ENCODE peak calls at places on chromosomes 13 and 19, in ten cellular contexts. One of them, this sample, is unnamed. For H3K9me3, the result is how much of the 10 kb centered on the place peaks cover.

GRCh38 chr19:18865106-18865972 is 30.6 kb downstream of the CERS1 start:
- DNase-seq in suprapubic skin: peak
- DNase-seq in Panc1: no peak
- DNase-seq in transverse colon: no peak
- DNase-seq in sigmoid colon: no peak
- DNase-seq in K562: no peak
- DNase-seq in HCT116: no peak
- DNase-seq in H1: no peak
- DNase-seq in breast epithelium: no peak
- DNase-seq in HepG2: no peak
- DNase-seq in this sample: no peak

GRCh38 chr19:15463865-15464371 is 426 bp downstream of the RASAL3 start:
- DNase-seq in breast epithelium: no peak
- DNase-seq in HepG2: no peak
- DNase-seq in H1: no peak
- DNase-seq in suprapubic skin: peak
- DNase-seq in transverse colon: peak
- DNase-seq in sigmoid colon: no peak
- DNase-seq in Panc1: no peak
- DNase-seq in HCT116: no peak
- DNase-seq in K562: no peak
- DNase-seq in this sample: no peak

GRCh38 chr13:50708461-50708860 is 135.0 kb downstream of the DLEU7 start:
- DNase-seq in HCT116: no peak
- DNase-seq in suprapubic skin: no peak
- DNase-seq in H1: no peak
- DNase-seq in HepG2: no peak
- DNase-seq in K562: no peak
- DNase-seq in Panc1: no peak
- DNase-seq in transverse colon: no peak
- DNase-seq in sigmoid colon: no peak
- DNase-seq in breast epithelium: no peak
- DNase-seq in this sample: no peak

GRCh38 chr19:5567971-5568407 is 236 bp upstream of the TINCR start:
- DNase-seq in transverse colon: peak
- DNase-seq in Panc1: no peak
- DNase-seq in sigmoid colon: no peak
- DNase-seq in breast epithelium: no peak
- DNase-seq in HepG2: no peak
- DNase-seq in K562: no peak
- DNase-seq in suprapubic skin: no peak
- DNase-seq in HCT116: no peak
- DNase-seq in H1: no peak
- DNase-seq in this sample: peak

GRCh38 chr13:31044658-31045620 is 112.5 kb downstream of the TEX26 start:
- DNase-seq in suprapubic skin: no peak
- DNase-seq in H1: no peak
- DNase-seq in breast epithelium: no peak
- DNase-seq in K562: no peak
- DNase-seq in transverse colon: no peak
- DNase-seq in sigmoid colon: no peak
- DNase-seq in HepG2: no peak
- DNase-seq in Panc1: no peak
- DNase-seq in HCT116: peak
- DNase-seq in this sample: no peak

GRCh38 chr13:27375686-27376326 is 48.6 kb upstream of the GTF3A start:
- DNase-seq in HepG2: peak
- DNase-seq in Panc1: no peak
- DNase-seq in K562: peak
- DNase-seq in breast epithelium: no peak
- DNase-seq in H1: peak
- DNase-seq in transverse colon: peak
- DNase-seq in sigmoid colon: peak
- DNase-seq in HCT116: peak
- DNase-seq in suprapubic skin: no peak
- DNase-seq in this sample: peak

GRCh38 chr19:36103842-36104552 is 6.9 kb upstream of the OVOL3 start:
- DNase-seq in K562: peak
- DNase-seq in breast epithelium: no peak
- DNase-seq in suprapubic skin: no peak
- DNase-seq in HCT116: no peak
- DNase-seq in H1: no peak
- DNase-seq in HepG2: no peak
- DNase-seq in transverse colon: no peak
- DNase-seq in Panc1: no peak
- DNase-seq in sigmoid colon: no peak
- DNase-seq in this sample: no peak

GRCh38 chr19:30648321-30648720 is 276.1 kb downstream of the ZNF536 start:
- DNase-seq in breast epithelium: no peak
- DNase-seq in transverse colon: no peak
- DNase-seq in suprapubic skin: no peak
- DNase-seq in H1: no peak
- DNase-seq in HCT116: no peak
- DNase-seq in HepG2: no peak
- DNase-seq in Panc1: no peak
- DNase-seq in K562: no peak
- DNase-seq in sigmoid colon: no peak
- DNase-seq in this sample: no peak

GRCh38 chr19:46475976-46476375 is 4.6 kb upstream of the PNMA8A start:
- DNase-seq in breast epithelium: no peak
- DNase-seq in suprapubic skin: no peak
- DNase-seq in Panc1: no peak
- DNase-seq in HCT116: no peak
- DNase-seq in HepG2: no peak
- DNase-seq in H1: no peak
- DNase-seq in sigmoid colon: no peak
- DNase-seq in transverse colon: no peak
- DNase-seq in K562: no peak
- DNase-seq in this sample: no peak

GRCh38 chr19:46481187-46481586 is 9.8 kb upstream of the PNMA8A start:
- DNase-seq in Panc1: no peak
- DNase-seq in sigmoid colon: peak
- DNase-seq in H1: no peak
- DNase-seq in transverse colon: no peak
- DNase-seq in K562: no peak
- DNase-seq in suprapubic skin: no peak
- DNase-seq in HCT116: no peak
- DNase-seq in breast epithelium: no peak
- DNase-seq in HepG2: no peak
- DNase-seq in this sample: no peak

GRCh38 chr19:46481947-46482346 is 10.6 kb upstream of the PNMA8A start:
- DNase-seq in Panc1: no peak
- DNase-seq in transverse colon: no peak
- DNase-seq in HCT116: no peak
- DNase-seq in breast epithelium: no peak
- DNase-seq in K562: no peak
- DNase-seq in suprapubic skin: no peak
- DNase-seq in HepG2: no peak
- DNase-seq in H1: no peak
- DNase-seq in sigmoid colon: peak
- DNase-seq in this sample: no peak

GRCh38 chr19:46480409-46480808 is 9.0 kb upstream of the PNMA8A start:
- DNase-seq in suprapubic skin: no peak
- DNase-seq in H1: no peak
- DNase-seq in HCT116: no peak
- DNase-seq in sigmoid colon: peak
- DNase-seq in transverse colon: peak
- DNase-seq in K562: no peak
- DNase-seq in Panc1: no peak
- DNase-seq in HepG2: no peak
- DNase-seq in breast epithelium: no peak
- DNase-seq in this sample: no peak

DNA sequence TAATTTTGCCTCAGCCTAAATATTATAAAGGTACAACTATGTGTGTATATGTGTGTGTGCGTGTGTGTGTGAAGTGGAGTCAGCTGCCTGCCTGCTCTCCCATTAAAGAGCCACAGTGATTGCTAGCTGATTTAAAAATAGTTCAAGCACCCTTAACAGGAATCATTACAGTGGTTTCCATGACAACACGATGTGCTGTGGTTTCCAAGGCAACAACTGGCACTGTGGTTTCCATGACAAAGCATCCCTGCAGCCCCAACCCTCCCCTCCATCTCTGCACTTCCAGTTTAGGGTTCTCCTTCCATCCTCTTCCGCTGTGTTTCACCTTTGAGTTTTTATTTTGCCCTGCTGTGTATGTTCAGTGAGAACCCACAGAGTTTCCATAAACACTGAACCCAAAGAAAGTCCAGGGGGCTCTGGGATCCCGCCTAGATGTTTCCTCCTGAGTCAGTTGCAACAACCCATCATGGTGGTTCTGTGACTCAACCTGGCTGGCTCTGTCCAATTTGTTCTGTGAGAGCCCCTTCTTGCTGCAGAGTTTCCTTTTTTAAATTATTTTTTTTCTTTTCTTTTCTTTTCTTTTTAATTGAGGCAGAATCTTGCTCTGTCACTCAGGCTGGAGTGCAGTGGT is 7.1 kb upstream of the PNMA8A start:
- DNase-seq in Panc1: no peak
- DNase-seq in HepG2: no peak
- DNase-seq in K562: peak
- DNase-seq in suprapubic skin: no peak
- DNase-seq in breast epithelium: no peak
- DNase-seq in H1: peak
- DNase-seq in sigmoid colon: no peak
- DNase-seq in HCT116: no peak
- DNase-seq in transverse colon: no peak
- DNase-seq in this sample: no peak
- TF ChIP-seq POLR2AphosphoS5 in Panc1: no peak
- TF ChIP-seq POLR2AphosphoS5 in HepG2: no peak
- TF ChIP-seq POLR2AphosphoS5 in K562: no peak
- TF ChIP-seq POLR2AphosphoS5 in suprapubic skin: no peak
- TF ChIP-seq POLR2AphosphoS5 in breast epithelium: no peak
- TF ChIP-seq POLR2AphosphoS5 in H1: no peak
- TF ChIP-seq POLR2AphosphoS5 in sigmoid colon: no peak
- TF ChIP-seq POLR2AphosphoS5 in HCT116: no peak
- TF ChIP-seq POLR2AphosphoS5 in transverse colon: no peak
- TF ChIP-seq POLR2AphosphoS5 in this sample: no peak

GRCh38 chr13:19154843-19155242 is 26.8 kb downstream of the TUBA3C start:
- DNase-seq in transverse colon: no peak
- DNase-seq in HCT116: no peak
- DNase-seq in sigmoid colon: no peak
- DNase-seq in HepG2: no peak
- DNase-seq in K562: no peak
- DNase-seq in H1: no peak
- DNase-seq in breast epithelium: no peak
- DNase-seq in suprapubic skin: no peak
- DNase-seq in Panc1: no peak
- DNase-seq in this sample: no peak
- H3K9me3 ChIP-seq in transverse colon: under half
- H3K9me3 ChIP-seq in HCT116: under half
- H3K9me3 ChIP-seq in sigmoid colon: under half
- H3K9me3 ChIP-seq in HepG2: under half
- H3K9me3 ChIP-seq in K562: under half
- H3K9me3 ChIP-seq in H1: half or more
- H3K9me3 ChIP-seq in breast epithelium: under half
- H3K9me3 ChIP-seq in suprapubic skin: under half
- H3K9me3 ChIP-seq in Panc1: under half
- H3K9me3 ChIP-seq in this sample: under half

GRCh38 chr19:29421186-29421525 is 104.6 kb upstream of the VSTM2B start:
- DNase-seq in H1: no peak
- DNase-seq in Panc1: no peak
- DNase-seq in breast epithelium: no peak
- DNase-seq in sigmoid colon: no peak
- DNase-seq in HCT116: no peak
- DNase-seq in suprapubic skin: no peak
- DNase-seq in transverse colon: no peak
- DNase-seq in HepG2: no peak
- DNase-seq in K562: no peak
- DNase-seq in this sample: no peak

GRCh38 chr19:29420482-29421185 is 105.2 kb upstream of the VSTM2B start:
- DNase-seq in Panc1: no peak
- DNase-seq in H1: no peak
- DNase-seq in sigmoid colon: no peak
- DNase-seq in transverse colon: no peak
- DNase-seq in suprapubic skin: no peak
- DNase-seq in K562: no peak
- DNase-seq in HepG2: no peak
- DNase-seq in breast epithelium: no peak
- DNase-seq in HCT116: no peak
- DNase-seq in this sample: no peak

GRCh38 chr19:29422047-29422446 is 103.7 kb upstream of the VSTM2B start:
- DNase-seq in K562: no peak
- DNase-seq in breast epithelium: no peak
- DNase-seq in sigmoid colon: no peak
- DNase-seq in transverse colon: no peak
- DNase-seq in HepG2: no peak
- DNase-seq in HCT116: no peak
- DNase-seq in H1: no peak
- DNase-seq in Panc1: no peak
- DNase-seq in suprapubic skin: no peak
- DNase-seq in this sample: no peak

GRCh38 chr19:29418106-29418684 is 107.6 kb upstream of the VSTM2B start:
- DNase-seq in HepG2: no peak
- DNase-seq in transverse colon: no peak
- DNase-seq in HCT116: no peak
- DNase-seq in breast epithelium: no peak
- DNase-seq in Panc1: no peak
- DNase-seq in suprapubic skin: no peak
- DNase-seq in K562: no peak
- DNase-seq in H1: no peak
- DNase-seq in sigmoid colon: no peak
- DNase-seq in this sample: no peak

DNA sequence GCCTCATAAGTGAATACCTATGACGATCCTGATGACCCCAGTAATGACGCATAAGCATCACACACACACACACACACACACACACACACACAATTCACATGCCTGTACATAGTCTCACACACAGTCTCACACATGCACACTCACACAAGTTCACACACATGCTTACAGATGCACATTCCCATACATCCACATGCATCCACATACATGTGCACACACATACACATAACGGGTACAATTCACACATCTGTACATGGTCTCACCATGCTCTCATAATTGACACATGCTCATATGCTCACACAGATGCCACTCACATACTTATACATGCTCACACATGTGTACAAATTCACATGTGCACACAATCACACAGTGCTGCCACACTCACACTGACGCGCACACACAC is 105.7 kb upstream of the VSTM2B start:
- DNase-seq in suprapubic skin: no peak
- DNase-seq in Panc1: no peak
- DNase-seq in H1: no peak
- DNase-seq in breast epithelium: no peak
- DNase-seq in sigmoid colon: no peak
- DNase-seq in K562: no peak
- DNase-seq in transverse colon: no peak
- DNase-seq in HCT116: no peak
- DNase-seq in HepG2: no peak
- DNase-seq in this sample: no peak
- H3K4me3 ChIP-seq in suprapubic skin: no peak
- H3K4me3 ChIP-seq in Panc1: no peak
- H3K4me3 ChIP-seq in H1: no peak
- H3K4me3 ChIP-seq in breast epithelium: no peak
- H3K4me3 ChIP-seq in sigmoid colon: no peak
- H3K4me3 ChIP-seq in K562: no peak
- H3K4me3 ChIP-seq in transverse colon: no peak
- H3K4me3 ChIP-seq in HCT116: no peak
- H3K4me3 ChIP-seq in HepG2: no peak
- H3K4me3 ChIP-seq in this sample: no peak

DNA sequence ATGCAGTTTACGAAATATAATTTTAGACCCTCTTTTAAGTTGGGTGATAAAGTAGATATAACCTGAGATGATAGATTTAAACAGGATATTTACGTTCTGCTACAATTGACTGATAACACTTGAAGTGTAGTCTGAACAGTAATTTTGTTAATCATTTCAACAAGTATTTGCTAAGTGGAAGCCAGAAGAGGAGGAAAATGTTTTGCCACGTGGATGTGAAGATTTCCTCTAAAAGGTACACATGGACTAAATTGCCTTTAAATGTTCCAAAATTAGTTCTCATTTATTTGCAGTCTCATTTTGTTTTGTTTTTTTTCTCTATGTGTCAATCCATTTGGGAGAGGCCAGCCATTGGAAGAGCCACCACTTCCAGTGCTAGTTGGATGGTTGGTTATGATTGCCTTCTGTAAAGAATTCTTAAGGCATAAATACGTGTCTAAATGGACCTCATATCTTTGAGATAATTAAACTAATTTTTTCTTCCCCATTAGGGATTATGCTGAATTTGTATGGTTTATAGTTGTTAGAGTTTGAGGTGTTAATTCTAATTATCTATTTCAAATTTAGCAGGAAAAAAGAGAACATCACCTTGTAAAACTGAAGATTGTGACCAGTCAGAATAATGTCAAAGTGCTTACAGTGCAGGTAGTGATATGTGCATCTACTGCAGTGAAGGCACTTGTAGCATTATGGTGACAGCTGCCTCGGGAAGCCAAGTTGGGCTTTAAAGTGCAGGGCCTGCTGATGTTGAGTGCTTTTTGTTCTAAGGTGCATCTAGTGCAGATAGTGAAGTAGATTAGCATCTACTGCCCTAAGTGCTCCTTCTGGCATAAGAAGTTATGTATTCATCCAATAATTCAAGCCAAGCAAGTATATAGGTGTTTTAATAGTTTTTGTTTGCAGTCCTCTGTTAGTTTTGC is 2.8 kb downstream of the MIR17HG start:
- DNase-seq in HepG2: no peak
- DNase-seq in suprapubic skin: no peak
- DNase-seq in sigmoid colon: no peak
- DNase-seq in transverse colon: no peak
- DNase-seq in K562: peak
- DNase-seq in H1: no peak
- DNase-seq in HCT116: no peak
- DNase-seq in breast epithelium: no peak
- DNase-seq in Panc1: no peak
- DNase-seq in this sample: no peak
- TF ChIP-seq POLR2AphosphoS5 in HepG2: no peak
- TF ChIP-seq POLR2AphosphoS5 in suprapubic skin: no peak
- TF ChIP-seq POLR2AphosphoS5 in sigmoid colon: no peak
- TF ChIP-seq POLR2AphosphoS5 in transverse colon: no peak
- TF ChIP-seq POLR2AphosphoS5 in K562: no peak
- TF ChIP-seq POLR2AphosphoS5 in H1: peak
- TF ChIP-seq POLR2AphosphoS5 in HCT116: no peak
- TF ChIP-seq POLR2AphosphoS5 in breast epithelium: no peak
- TF ChIP-seq POLR2AphosphoS5 in Panc1: no peak
- TF ChIP-seq POLR2AphosphoS5 in this sample: no peak

This sample was measured in prostate gland.